ENCODE peak calls at places on chromosomes 11 and 22, in eight cellular contexts. One of them, this sample, is unnamed.

GRCh38 chr11:34997872-34998548 is 81.6 kb downstream of the PDHX start:
- DNase-seq in COR-L47: no peak
- DNase-seq in T1000: no peak
- DNase-seq in heart right ventricle: no peak
- DNase-seq in stimulated activated CD4-positive, alpha-beta T cell treated with anti-CD3 and anti-CD28 coated beads, TNF-alpha, amount 100 ng/mL, for 48 hours: no peak
- DNase-seq in stimulated activated naive CD4-positive, alpha-beta T cell: peak; percentile 45
- DNase-seq in pancreas: no peak
- DNase-seq in mesothelial cell of epicardium: no peak
- DNase-seq in this sample: no peak

GRCh38 chr11:96122601-96123044 is 198.7 kb upstream of the MTMR2 start:
- DNase-seq in stimulated activated CD4-positive, alpha-beta T cell treated with anti-CD3 and anti-CD28 coated beads, TNF-alpha, amount 100 ng/mL, for 48 hours: no peak
- DNase-seq in pancreas: no peak
- DNase-seq in COR-L47: no peak
- DNase-seq in stimulated activated naive CD4-positive, alpha-beta T cell: no peak
- DNase-seq in heart right ventricle: no peak
- DNase-seq in T1000: no peak
- DNase-seq in mesothelial cell of epicardium: no peak
- DNase-seq in this sample: no peak

GRCh38 chr11:117356126-117356761 is 28.6 kb downstream of the CEP164 start:
- DNase-seq in T1000: no peak
- DNase-seq in pancreas: no peak
- DNase-seq in mesothelial cell of epicardium: no peak
- DNase-seq in heart right ventricle: no peak
- DNase-seq in stimulated activated naive CD4-positive, alpha-beta T cell: no peak
- DNase-seq in COR-L47: no peak
- DNase-seq in stimulated activated CD4-positive, alpha-beta T cell treated with anti-CD3 and anti-CD28 coated beads, TNF-alpha, amount 100 ng/mL, for 48 hours: no peak
- DNase-seq in this sample: no peak

GRCh38 chr22:37075046-37075445 is 23.5 kb downstream of the KCTD17 start:
- DNase-seq in COR-L47: no peak
- DNase-seq in stimulated activated CD4-positive, alpha-beta T cell treated with anti-CD3 and anti-CD28 coated beads, TNF-alpha, amount 100 ng/mL, for 48 hours: no peak
- DNase-seq in T1000: no peak
- DNase-seq in stimulated activated naive CD4-positive, alpha-beta T cell: no peak
- DNase-seq in mesothelial cell of epicardium: no peak
- DNase-seq in pancreas: no peak
- DNase-seq in heart right ventricle: no peak
- DNase-seq in this sample: no peak

GRCh38 chr11:125404136-125404810 is 91.8 kb downstream of the FEZ1 start:
- DNase-seq in mesothelial cell of epicardium: no peak
- DNase-seq in stimulated activated naive CD4-positive, alpha-beta T cell: no peak
- DNase-seq in stimulated activated CD4-positive, alpha-beta T cell treated with anti-CD3 and anti-CD28 coated beads, TNF-alpha, amount 100 ng/mL, for 48 hours: no peak
- DNase-seq in heart right ventricle: no peak
- DNase-seq in pancreas: no peak
- DNase-seq in COR-L47: no peak
- DNase-seq in T1000: no peak
- DNase-seq in this sample: no peak

GRCh38 chr22:31250740-31251330 is 38.7 kb downstream of the LIMK2 start:
- DNase-seq in COR-L47: no peak
- DNase-seq in heart right ventricle: peak; percentile 26
- DNase-seq in mesothelial cell of epicardium: no peak
- DNase-seq in pancreas: no peak
- DNase-seq in stimulated activated CD4-positive, alpha-beta T cell treated with anti-CD3 and anti-CD28 coated beads, TNF-alpha, amount 100 ng/mL, for 48 hours: no peak
- DNase-seq in T1000: no peak
- DNase-seq in stimulated activated naive CD4-positive, alpha-beta T cell: no peak
- DNase-seq in this sample: no peak

GRCh38 chr11:134433251-134433650 is 21.2 kb upstream of the B3GAT1 start:
- DNase-seq in T1000: no peak
- DNase-seq in COR-L47: no peak
- DNase-seq in stimulated activated naive CD4-positive, alpha-beta T cell: no peak
- DNase-seq in heart right ventricle: no peak
- DNase-seq in stimulated activated CD4-positive, alpha-beta T cell treated with anti-CD3 and anti-CD28 coated beads, TNF-alpha, amount 100 ng/mL, for 48 hours: no peak
- DNase-seq in pancreas: no peak
- DNase-seq in mesothelial cell of epicardium: no peak
- DNase-seq in this sample: no peak

GRCh38 chr11:47571012-47571729 is 5.8 kb downstream of the PTPMT1 start:
- DNase-seq in pancreas: no peak
- DNase-seq in mesothelial cell of epicardium: no peak
- DNase-seq in stimulated activated CD4-positive, alpha-beta T cell treated with anti-CD3 and anti-CD28 coated beads, TNF-alpha, amount 100 ng/mL, for 48 hours: no peak
- DNase-seq in COR-L47: no peak
- DNase-seq in stimulated activated naive CD4-positive, alpha-beta T cell: no peak
- DNase-seq in T1000: no peak
- DNase-seq in heart right ventricle: no peak
- DNase-seq in this sample: no peak

GRCh38 chr22:25960375-25960774 is 208.9 kb upstream of the SEZ6L start:
- DNase-seq in stimulated activated naive CD4-positive, alpha-beta T cell: no peak
- DNase-seq in stimulated activated CD4-positive, alpha-beta T cell treated with anti-CD3 and anti-CD28 coated beads, TNF-alpha, amount 100 ng/mL, for 48 hours: no peak
- DNase-seq in COR-L47: no peak
- DNase-seq in heart right ventricle: no peak
- DNase-seq in mesothelial cell of epicardium: no peak
- DNase-seq in T1000: no peak
- DNase-seq in pancreas: no peak
- DNase-seq in this sample: no peak

GRCh38 chr11:62132689-62133293 is 9.0 kb downstream of the INCENP start:
- DNase-seq in mesothelial cell of epicardium: no peak
- DNase-seq in pancreas: no peak
- DNase-seq in stimulated activated CD4-positive, alpha-beta T cell treated with anti-CD3 and anti-CD28 coated beads, TNF-alpha, amount 100 ng/mL, for 48 hours: no peak
- DNase-seq in COR-L47: no peak
- DNase-seq in stimulated activated naive CD4-positive, alpha-beta T cell: no peak
- DNase-seq in heart right ventricle: no peak
- DNase-seq in T1000: no peak
- DNase-seq in this sample: no peak

GRCh38 chr11:46463701-46464100 is 72.1 kb upstream of the CHRM4 start:
- DNase-seq in T1000: no peak
- DNase-seq in heart right ventricle: no peak
- DNase-seq in mesothelial cell of epicardium: no peak
- DNase-seq in stimulated activated CD4-positive, alpha-beta T cell treated with anti-CD3 and anti-CD28 coated beads, TNF-alpha, amount 100 ng/mL, for 48 hours: no peak
- DNase-seq in stimulated activated naive CD4-positive, alpha-beta T cell: no peak
- DNase-seq in COR-L47: no peak
- DNase-seq in pancreas: no peak
- DNase-seq in this sample: no peak

GRCh38 chr11:95058622-95059021 is 8.1 kb upstream of the SRSF8 start:
- DNase-seq in stimulated activated naive CD4-positive, alpha-beta T cell: no peak
- DNase-seq in pancreas: no peak
- DNase-seq in heart right ventricle: no peak
- DNase-seq in stimulated activated CD4-positive, alpha-beta T cell treated with anti-CD3 and anti-CD28 coated beads, TNF-alpha, amount 100 ng/mL, for 48 hours: no peak
- DNase-seq in T1000: no peak
- DNase-seq in COR-L47: no peak
- DNase-seq in mesothelial cell of epicardium: no peak
- DNase-seq in this sample: no peak

GRCh38 chr11:69698362-69698761 is 5.5 kb downstream of the FGF19 start:
- DNase-seq in mesothelial cell of epicardium: no peak
- DNase-seq in heart right ventricle: no peak
- DNase-seq in pancreas: no peak
- DNase-seq in T1000: no peak
- DNase-seq in stimulated activated naive CD4-positive, alpha-beta T cell: no peak
- DNase-seq in stimulated activated CD4-positive, alpha-beta T cell treated with anti-CD3 and anti-CD28 coated beads, TNF-alpha, amount 100 ng/mL, for 48 hours: no peak
- DNase-seq in COR-L47: no peak
- DNase-seq in this sample: no peak

GRCh38 chr11:28674432-28675076 is 566.4 kb downstream of the METTL15 start:
- DNase-seq in stimulated activated CD4-positive, alpha-beta T cell treated with anti-CD3 and anti-CD28 coated beads, TNF-alpha, amount 100 ng/mL, for 48 hours: no peak
- DNase-seq in COR-L47: no peak
- DNase-seq in T1000: no peak
- DNase-seq in stimulated activated naive CD4-positive, alpha-beta T cell: no peak
- DNase-seq in heart right ventricle: no peak
- DNase-seq in pancreas: no peak
- DNase-seq in mesothelial cell of epicardium: no peak
- DNase-seq in this sample: no peak

GRCh38 chr11:134438533-134438932 is 26.5 kb upstream of the B3GAT1 start:
- DNase-seq in stimulated activated CD4-positive, alpha-beta T cell treated with anti-CD3 and anti-CD28 coated beads, TNF-alpha, amount 100 ng/mL, for 48 hours: no peak
- DNase-seq in COR-L47: no peak
- DNase-seq in mesothelial cell of epicardium: no peak
- DNase-seq in pancreas: no peak
- DNase-seq in heart right ventricle: no peak
- DNase-seq in T1000: no peak
- DNase-seq in stimulated activated naive CD4-positive, alpha-beta T cell: no peak
- DNase-seq in this sample: no peak

GRCh38 chr11:47356998-47357329 is 4.5 kb upstream of the MYBPC3 start:
- DNase-seq in mesothelial cell of epicardium: no peak
- DNase-seq in COR-L47: no peak
- DNase-seq in T1000: no peak
- DNase-seq in stimulated activated CD4-positive, alpha-beta T cell treated with anti-CD3 and anti-CD28 coated beads, TNF-alpha, amount 100 ng/mL, for 48 hours: no peak
- DNase-seq in heart right ventricle: no peak
- DNase-seq in pancreas: no peak
- DNase-seq in stimulated activated naive CD4-positive, alpha-beta T cell: no peak
- DNase-seq in this sample: no peak

GRCh38 chr22:50581950-50582561 is 593 bp downstream of the CHKB start:
- DNase-seq in heart right ventricle: no peak
- DNase-seq in stimulated activated naive CD4-positive, alpha-beta T cell: no peak
- DNase-seq in COR-L47: peak; percentile 52
- DNase-seq in pancreas: no peak
- DNase-seq in stimulated activated CD4-positive, alpha-beta T cell treated with anti-CD3 and anti-CD28 coated beads, TNF-alpha, amount 100 ng/mL, for 48 hours: peak; percentile 21
- DNase-seq in T1000: no peak
- DNase-seq in mesothelial cell of epicardium: peak; percentile 18
- DNase-seq in this sample: no peak

GRCh38 chr11:116613201-116613910 is 159.4 kb downstream of the BUD13 start:
- DNase-seq in T1000: no peak
- DNase-seq in heart right ventricle: no peak
- DNase-seq in COR-L47: no peak
- DNase-seq in stimulated activated CD4-positive, alpha-beta T cell treated with anti-CD3 and anti-CD28 coated beads, TNF-alpha, amount 100 ng/mL, for 48 hours: no peak
- DNase-seq in pancreas: no peak
- DNase-seq in stimulated activated naive CD4-positive, alpha-beta T cell: no peak
- DNase-seq in mesothelial cell of epicardium: no peak
- DNase-seq in this sample: no peak

GRCh38 chr11:85663080-85663729 is 1.7 kb downstream of the CREBZF start:
- DNase-seq in stimulated activated CD4-positive, alpha-beta T cell treated with anti-CD3 and anti-CD28 coated beads, TNF-alpha, amount 100 ng/mL, for 48 hours: no peak
- DNase-seq in heart right ventricle: no peak
- DNase-seq in T1000: no peak
- DNase-seq in stimulated activated naive CD4-positive, alpha-beta T cell: no peak
- DNase-seq in mesothelial cell of epicardium: no peak
- DNase-seq in COR-L47: no peak
- DNase-seq in pancreas: no peak
- DNase-seq in this sample: no peak

GRCh38 chr11:2248762-2249161 is 21.6 kb downstream of the ASCL2 start:
- DNase-seq in T1000: no peak
- DNase-seq in stimulated activated CD4-positive, alpha-beta T cell treated with anti-CD3 and anti-CD28 coated beads, TNF-alpha, amount 100 ng/mL, for 48 hours: no peak
- DNase-seq in pancreas: no peak
- DNase-seq in mesothelial cell of epicardium: no peak
- DNase-seq in heart right ventricle: no peak
- DNase-seq in stimulated activated naive CD4-positive, alpha-beta T cell: no peak
- DNase-seq in COR-L47: no peak
- DNase-seq in this sample: no peak

GRCh38 chr11:114684636-114685035 is 6.3 kb downstream of the NXPE2 start:
- DNase-seq in stimulated activated naive CD4-positive, alpha-beta T cell: no peak
- DNase-seq in pancreas: no peak
- DNase-seq in T1000: no peak
- DNase-seq in mesothelial cell of epicardium: no peak
- DNase-seq in stimulated activated CD4-positive, alpha-beta T cell treated with anti-CD3 and anti-CD28 coated beads, TNF-alpha, amount 100 ng/mL, for 48 hours: no peak
- DNase-seq in COR-L47: no peak
- DNase-seq in heart right ventricle: no peak
- DNase-seq in this sample: no peak

GRCh38 chr11:2740275-2740940 is 40.6 kb upstream of the KCNQ1OT1 start:
- DNase-seq in stimulated activated CD4-positive, alpha-beta T cell treated with anti-CD3 and anti-CD28 coated beads, TNF-alpha, amount 100 ng/mL, for 48 hours: no peak
- DNase-seq in mesothelial cell of epicardium: no peak
- DNase-seq in COR-L47: no peak
- DNase-seq in heart right ventricle: no peak
- DNase-seq in T1000: no peak
- DNase-seq in pancreas: no peak
- DNase-seq in stimulated activated naive CD4-positive, alpha-beta T cell: no peak
- DNase-seq in this sample: no peak

GRCh38 chr11:30991802-30992512 is 377.6 kb downstream of the DCDC1 start:
- DNase-seq in stimulated activated naive CD4-positive, alpha-beta T cell: no peak
- DNase-seq in heart right ventricle: no peak
- DNase-seq in pancreas: no peak
- DNase-seq in mesothelial cell of epicardium: no peak
- DNase-seq in stimulated activated CD4-positive, alpha-beta T cell treated with anti-CD3 and anti-CD28 coated beads, TNF-alpha, amount 100 ng/mL, for 48 hours: no peak
- DNase-seq in COR-L47: no peak
- DNase-seq in T1000: no peak
- DNase-seq in this sample: no peak

GRCh38 chr11:11211186-11211585 is 141.9 kb downstream of the CSNK2A3 start:
- DNase-seq in stimulated activated naive CD4-positive, alpha-beta T cell: no peak
- DNase-seq in pancreas: no peak
- DNase-seq in T1000: no peak
- DNase-seq in mesothelial cell of epicardium: no peak
- DNase-seq in heart right ventricle: no peak
- DNase-seq in COR-L47: no peak
- DNase-seq in stimulated activated CD4-positive, alpha-beta T cell treated with anti-CD3 and anti-CD28 coated beads, TNF-alpha, amount 100 ng/mL, for 48 hours: no peak
- DNase-seq in this sample: no peak

GRCh38 chr11:66106786-66107599 is 36.9 kb downstream of the PACS1 start:
- DNase-seq in stimulated activated naive CD4-positive, alpha-beta T cell: no peak
- DNase-seq in heart right ventricle: no peak
- DNase-seq in COR-L47: no peak
- DNase-seq in stimulated activated CD4-positive, alpha-beta T cell treated with anti-CD3 and anti-CD28 coated beads, TNF-alpha, amount 100 ng/mL, for 48 hours: peak; percentile 27
- DNase-seq in mesothelial cell of epicardium: no peak
- DNase-seq in pancreas: no peak
- DNase-seq in T1000: no peak
- DNase-seq in this sample: no peak

GRCh38 chr22:31618471-31619176 is 43.4 kb downstream of the PISD start:
- DNase-seq in mesothelial cell of epicardium: no peak
- DNase-seq in T1000: no peak
- DNase-seq in stimulated activated CD4-positive, alpha-beta T cell treated with anti-CD3 and anti-CD28 coated beads, TNF-alpha, amount 100 ng/mL, for 48 hours: no peak
- DNase-seq in pancreas: no peak
- DNase-seq in COR-L47: no peak
- DNase-seq in stimulated activated naive CD4-positive, alpha-beta T cell: no peak
- DNase-seq in heart right ventricle: no peak
- DNase-seq in this sample: no peak

GRCh38 chr22:35661377-35661937 is 13.2 kb downstream of the APOL6 start:
- DNase-seq in stimulated activated CD4-positive, alpha-beta T cell treated with anti-CD3 and anti-CD28 coated beads, TNF-alpha, amount 100 ng/mL, for 48 hours: no peak
- DNase-seq in mesothelial cell of epicardium: no peak
- DNase-seq in heart right ventricle: no peak
- DNase-seq in COR-L47: no peak
- DNase-seq in pancreas: no peak
- DNase-seq in stimulated activated naive CD4-positive, alpha-beta T cell: no peak
- DNase-seq in T1000: no peak
- DNase-seq in this sample: no peak

GRCh38 chr11:118914178-118914918 is 11.4 kb downstream of the BCL9L start:
- DNase-seq in COR-L47: peak; percentile 59
- DNase-seq in stimulated activated naive CD4-positive, alpha-beta T cell: peak; percentile 83
- DNase-seq in T1000: no peak
- DNase-seq in stimulated activated CD4-positive, alpha-beta T cell treated with anti-CD3 and anti-CD28 coated beads, TNF-alpha, amount 100 ng/mL, for 48 hours: no peak
- DNase-seq in mesothelial cell of epicardium: no peak
- DNase-seq in pancreas: peak; percentile 69
- DNase-seq in heart right ventricle: peak; percentile 36
- DNase-seq in this sample: peak; percentile 87

GRCh38 chr22:26558246-26558895 is 31.6 kb downstream of the TPST2 start:
- DNase-seq in stimulated activated naive CD4-positive, alpha-beta T cell: no peak
- DNase-seq in T1000: no peak
- DNase-seq in mesothelial cell of epicardium: no peak
- DNase-seq in stimulated activated CD4-positive, alpha-beta T cell treated with anti-CD3 and anti-CD28 coated beads, TNF-alpha, amount 100 ng/mL, for 48 hours: no peak
- DNase-seq in COR-L47: no peak
- DNase-seq in pancreas: peak; percentile 66
- DNase-seq in heart right ventricle: no peak
- DNase-seq in this sample: no peak

GRCh38 chr22:41780714-41781507 is 19.6 kb upstream of the CCDC134 start:
- DNase-seq in mesothelial cell of epicardium: no peak
- DNase-seq in pancreas: no peak
- DNase-seq in COR-L47: no peak
- DNase-seq in stimulated activated CD4-positive, alpha-beta T cell treated with anti-CD3 and anti-CD28 coated beads, TNF-alpha, amount 100 ng/mL, for 48 hours: peak; percentile 80
- DNase-seq in T1000: no peak
- DNase-seq in heart right ventricle: peak; percentile 61
- DNase-seq in stimulated activated naive CD4-positive, alpha-beta T cell: peak; percentile 93
- DNase-seq in this sample: peak; percentile 89

GRCh38 chr11:65083134-65083833 is 556 bp downstream of the CDCA5 start:
- DNase-seq in T1000: no peak
- DNase-seq in COR-L47: no peak
- DNase-seq in pancreas: no peak
- DNase-seq in mesothelial cell of epicardium: no peak
- DNase-seq in heart right ventricle: no peak
- DNase-seq in stimulated activated CD4-positive, alpha-beta T cell treated with anti-CD3 and anti-CD28 coated beads, TNF-alpha, amount 100 ng/mL, for 48 hours: no peak
- DNase-seq in stimulated activated naive CD4-positive, alpha-beta T cell: no peak
- DNase-seq in this sample: peak; percentile 61

GRCh38 chr11:45489281-45489906 is 176.0 kb downstream of the CHST1 start:
- DNase-seq in T1000: no peak
- DNase-seq in pancreas: no peak
- DNase-seq in heart right ventricle: no peak
- DNase-seq in COR-L47: peak; percentile 33
- DNase-seq in stimulated activated CD4-positive, alpha-beta T cell treated with anti-CD3 and anti-CD28 coated beads, TNF-alpha, amount 100 ng/mL, for 48 hours: no peak
- DNase-seq in stimulated activated naive CD4-positive, alpha-beta T cell: no peak
- DNase-seq in mesothelial cell of epicardium: no peak
- DNase-seq in this sample: no peak

GRCh38 chr11:95827661-95828060 is 37.4 kb downstream of the CEP57 start:
- DNase-seq in mesothelial cell of epicardium: no peak
- DNase-seq in T1000: no peak
- DNase-seq in pancreas: no peak
- DNase-seq in stimulated activated naive CD4-positive, alpha-beta T cell: no peak
- DNase-seq in heart right ventricle: no peak
- DNase-seq in stimulated activated CD4-positive, alpha-beta T cell treated with anti-CD3 and anti-CD28 coated beads, TNF-alpha, amount 100 ng/mL, for 48 hours: no peak
- DNase-seq in COR-L47: no peak
- DNase-seq in this sample: no peak

This sample was measured in activated CD8-positive, alpha-beta memory T cell treated with anti-CD3 and anti-CD28 coated beads for 24 hours.